ENCODE peak calls at places on chromosomes 6 and 20, in four cellular contexts. W is endothelial cell of umbilical vein, M is A549, I is GM12878. L is an unnamed sample.

GRCh38 chr20:34829191-34829590 is 3.7 kb upstream of the NCOA6 start:
- DNase-seq in I (no peak), M (no peak), W (no peak), L (peak; percentile 12)

GRCh38 chr6:136073216-136073615 is 176.9 kb downstream of the MTFR2 start:
- DNase-seq in M (no peak), W (no peak), I (no peak), L (no peak)

GRCh38 chr6:53065266-53066058 is at the start of gene FBXO9:
- DNase-seq in M (peak; percentile 47), I (no peak), W (peak; percentile 66), L (peak; percentile 78)

GRCh38 chr6:148874698-148875293 is 128.0 kb downstream of the UST start:
- DNase-seq in M (no peak), I (no peak), W (no peak), L (no peak)

GRCh38 chr20:6130045-6130444 is 7.2 kb upstream of the FERMT1 start:
- DNase-seq in I (no peak), M (no peak), W (no peak), L (no peak)

GRCh38 chr6:52190409-52190808 is 4.2 kb downstream of the IL17A start:
- DNase-seq in W (no peak), I (no peak), M (no peak), L (no peak)

GRCh38 chr6:28488916-28489365 is 26.7 kb downstream of the GPX6 start:
- DNase-seq in M (no peak), I (peak; percentile 66), W (peak; percentile 67), L (peak; percentile 86)

GRCh38 chr20:50558483-50558925 is 48.3 kb downstream of the PTPN1 start:
- DNase-seq in I (no peak), W (peak; percentile 57), M (peak; percentile 76), L (no peak)

GRCh38 chr6:151847064-151847463 is 39.6 kb downstream of the ESR1 start:
- DNase-seq in W (peak; percentile 55), M (no peak), I (no peak), L (peak; percentile 49)

GRCh38 chr6:36229223-36229622 is 32.7 kb downstream of the BRPF3 start:
- DNase-seq in M (no peak), W (no peak), I (no peak), L (no peak)

GRCh38 chr20:49187330-49188100 is 619 bp downstream of the STAU1 start:
- DNase-seq in I (no peak), M (no peak), W (peak; percentile 49), L (peak; percentile 47)

GRCh38 chr20:48563191-48563884 is 264.5 kb downstream of the PREX1 start:
- DNase-seq in I (no peak), W (no peak), M (no peak), L (no peak)

GRCh38 chr20:38255389-38255788 is 5.1 kb downstream of the KIAA1755 start:
- DNase-seq in W (no peak), I (no peak), M (no peak), L (no peak)

GRCh38 chr20:60877071-60877470 is 375.0 kb upstream of the CDH4 start:
- DNase-seq in W (no peak), M (no peak), I (no peak), L (no peak)

GRCh38 chr6:52547647-52548352 is 29.1 kb downstream of the TRAM2 start:
- DNase-seq in I (no peak), M (no peak), W (no peak), L (no peak)

GRCh38 chr6:129923520-129923919 is 62.4 kb upstream of the TMEM244 start:
- DNase-seq in I (no peak), M (no peak), W (no peak), L (peak; percentile 54)

GRCh38 chr6:129932321-129932720 is 71.2 kb upstream of the TMEM244 start:
- DNase-seq in I (no peak), M (no peak), W (no peak), L (no peak)

GRCh38 chr6:129929433-129929832 is 68.3 kb upstream of the TMEM244 start:
- DNase-seq in W (peak; percentile 48), M (no peak), I (no peak), L (peak; percentile 9)
- TF ChIP-seq MYC in W (no peak), M (no peak), I (no peak), L (no peak)

GRCh38 chr6:21885532-21886089 is 292.1 kb downstream of the SOX4 start:
- DNase-seq in W (peak; percentile 93), M (peak; percentile 15), I (no peak), L (no peak)
- TF ChIP-seq MYC in W (no peak), M (no peak), I (no peak), L (no peak)

GRCh38 chr20:11716239-11716944 is 201.3 kb upstream of the BTBD3 start:
- DNase-seq in M (peak; percentile 38), I (no peak), W (peak; percentile 36), L (peak; percentile 84)
- TF ChIP-seq MYC in M (no peak), I (no peak), W (no peak), L (no peak)

GRCh38 chr20:23047738-23048214 is 1.7 kb downstream of the THBD start:
- DNase-seq in M (no peak), I (no peak), W (peak; percentile 47), L (no peak)

GRCh38 chr20:23047001-23047737 is 2.3 kb downstream of the THBD start:
- DNase-seq in I (no peak), M (no peak), W (no peak), L (no peak)

GRCh38 chr20:23049933-23050838 is 714 bp upstream of the THBD start:
- DNase-seq in W (no peak), I (no peak), M (peak; percentile 72), L (peak; percentile 73)

GRCh38 chr20:23049201-23049932 is at the start of gene THBD:
- DNase-seq in I (no peak), W (peak; percentile 86), M (peak; percentile 89), L (peak; percentile 84)

DNA sequence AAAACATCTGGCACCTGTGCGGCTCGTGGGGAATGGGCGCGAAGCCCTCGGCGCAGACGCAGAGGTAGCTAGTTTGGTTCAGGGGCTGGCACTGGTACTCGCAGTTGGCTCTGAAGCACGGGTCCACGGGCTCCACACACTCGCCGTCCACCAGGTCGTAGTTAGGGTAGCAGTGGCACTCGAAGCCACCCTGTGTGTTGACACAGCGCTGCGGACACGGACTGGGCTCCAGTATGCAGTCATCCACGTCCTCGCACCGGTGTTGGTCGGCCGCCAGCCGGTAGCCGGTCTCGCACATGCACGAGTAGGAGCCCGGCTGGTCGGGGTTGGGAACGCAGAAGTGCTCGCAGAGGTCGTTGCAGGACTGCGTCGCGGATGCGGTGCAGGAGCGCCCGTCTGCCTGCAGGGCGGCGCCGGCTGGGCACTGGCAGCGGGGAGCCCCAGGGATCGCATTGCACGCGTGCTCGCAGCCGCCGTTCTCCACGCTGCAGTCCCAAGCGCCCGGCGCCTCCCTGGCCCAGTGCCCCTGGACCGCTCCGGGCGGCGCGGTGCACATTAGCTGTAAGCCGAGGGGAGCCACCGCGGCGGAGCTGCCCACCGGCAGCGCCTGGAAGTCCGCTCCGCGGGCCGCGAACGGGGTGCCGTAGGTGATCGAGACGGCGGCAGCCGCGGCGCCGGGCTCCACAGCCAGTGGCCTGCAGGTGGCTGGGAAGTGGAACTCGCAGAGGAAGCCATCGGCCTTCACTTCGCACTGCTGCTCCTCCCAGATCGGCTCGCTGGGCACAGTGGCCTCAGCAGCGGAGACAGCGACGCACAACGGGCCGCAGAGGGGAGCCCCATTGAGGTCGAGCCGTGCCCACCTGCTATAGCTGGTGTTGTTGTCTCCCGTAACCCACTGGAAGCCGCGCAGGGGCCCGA is 930 bp downstream of the THBD start:
- DNase-seq in W (peak; percentile 70), I (no peak), M (peak; percentile 76), L (peak; percentile 89)
- TF ChIP-seq MYC in W (no peak), I (no peak), M (peak; percentile 82), L (no peak)

DNA sequence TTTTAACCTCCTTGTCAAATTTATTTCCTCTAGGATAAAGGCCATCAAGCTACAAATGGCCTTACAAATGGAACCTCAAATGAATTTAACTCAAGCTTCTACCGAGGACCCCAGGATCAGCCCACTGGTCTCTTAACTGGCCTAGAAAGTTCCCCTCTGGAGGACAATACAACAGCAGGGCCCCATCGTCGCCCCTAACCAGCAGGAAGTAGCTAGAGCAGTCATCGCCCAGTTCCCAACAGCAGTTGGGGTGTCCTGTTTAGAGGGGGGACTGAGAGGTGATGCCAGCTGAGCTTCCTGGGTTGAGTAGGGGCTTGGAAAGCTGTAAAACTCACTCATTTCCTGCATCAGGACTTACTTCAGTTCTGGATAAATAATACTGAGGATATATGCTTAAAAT is 25.6 kb downstream of the CEP85L start:
- DNase-seq in I (no peak), W (no peak), M (no peak), L (no peak)
- TF ChIP-seq MYC in I (no peak), W (no peak), M (no peak), L (no peak)

GRCh38 chr20:46629341-46629740 is 21.9 kb downstream of the SLC13A3 start:
- DNase-seq in M (no peak), W (no peak), I (no peak), L (no peak)

GRCh38 chr20:46630336-46630735 is 20.9 kb downstream of the SLC13A3 start:
- DNase-seq in W (no peak), I (no peak), M (no peak), L (no peak)

GRCh38 chr20:46631874-46632446 is 19.3 kb downstream of the SLC13A3 start:
- DNase-seq in W (no peak), I (no peak), M (no peak), L (no peak)

GRCh38 chr20:46634528-46634927 is 16.7 kb downstream of the SLC13A3 start:
- DNase-seq in I (no peak), W (no peak), M (no peak), L (no peak)

DNA sequence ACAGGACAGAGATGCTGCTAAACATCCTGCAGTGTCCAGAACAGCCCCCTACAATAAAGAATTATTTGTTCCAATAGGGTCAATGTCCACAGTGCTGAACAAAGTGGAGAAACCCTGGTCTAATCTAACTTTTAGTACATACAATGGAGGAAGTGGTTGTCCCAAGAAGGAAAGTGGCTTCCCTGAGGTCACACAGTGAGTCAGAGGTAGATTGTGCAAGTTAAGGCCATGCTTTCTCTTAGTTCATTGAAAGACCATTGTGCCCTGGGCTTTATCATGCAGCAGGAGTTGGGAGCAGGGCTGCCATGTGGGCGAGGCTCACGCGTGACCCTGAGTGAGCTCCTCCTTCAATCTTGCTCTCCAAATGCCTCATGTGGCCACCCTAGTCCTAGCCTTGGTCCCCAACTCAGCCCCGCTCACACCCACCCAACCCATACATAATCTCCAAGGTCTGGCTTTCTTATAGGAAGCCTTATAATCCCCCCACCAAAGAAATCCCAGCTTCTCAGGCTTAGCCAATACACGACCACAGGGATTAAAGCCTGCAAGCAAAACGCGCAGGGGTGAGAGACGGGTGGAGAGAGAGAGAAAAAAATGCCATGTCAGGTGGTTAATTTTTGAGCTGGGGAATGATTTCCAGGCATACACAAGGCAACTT is 19.9 kb downstream of the SLC13A3 start:
- DNase-seq in W (no peak), M (no peak), I (no peak), L (peak; percentile 97)
- TF ChIP-seq MYC in W (no peak), M (no peak), I (no peak), L (peak; percentile 100)

DNA sequence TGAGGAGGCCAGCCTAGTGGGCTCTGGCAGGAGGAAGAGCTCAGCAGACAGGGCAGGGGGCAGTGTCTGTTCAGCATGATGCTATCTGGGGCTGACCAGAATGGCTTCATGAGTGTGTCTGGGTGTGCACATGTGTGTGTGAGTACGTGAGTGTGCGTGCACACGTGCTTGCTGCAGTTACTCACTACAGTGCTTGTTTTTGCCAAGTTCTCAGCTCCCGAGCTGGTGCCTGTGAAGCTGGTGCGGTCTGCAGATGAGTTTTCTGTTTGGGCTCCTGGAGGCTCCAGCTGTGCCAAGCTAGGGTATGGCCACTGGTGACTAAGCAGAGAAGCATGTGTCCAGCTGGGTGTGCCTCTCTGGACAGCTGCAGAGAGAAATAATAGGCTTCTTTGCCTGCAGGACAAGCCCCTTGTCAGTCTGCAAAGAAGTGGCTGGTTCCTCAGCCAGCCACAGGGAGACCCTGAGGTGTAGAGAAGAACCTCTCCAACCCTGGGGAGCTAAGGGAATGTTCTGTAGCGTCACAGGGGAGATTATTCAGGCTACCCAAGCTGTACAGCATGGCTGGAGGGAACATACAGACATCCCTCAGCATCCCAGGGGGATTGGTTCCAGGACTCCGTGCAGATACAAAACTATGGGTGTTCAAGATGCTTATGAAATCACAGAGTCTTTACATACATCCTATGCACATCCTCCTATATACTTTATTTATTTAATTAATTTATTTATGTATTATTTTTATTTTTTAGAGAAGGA is 40.2 kb upstream of the FAM50B start:
- DNase-seq in W (peak; percentile 81), M (peak; percentile 85), I (no peak), L (no peak)
- TF ChIP-seq MYC in W (no peak), M (no peak), I (no peak), L (no peak)